ENCODE peak calls at places on chromosomes 7 and 10, in seven cellular contexts. E, C, D, Q, J, M and U are unnamed samples.

GRCh38 chr10:131706952-131707351 is 193.9 kb upstream of the PPP2R2D start:
- DNase-seq in E (no peak), C (peak; percentile 35), D (no peak), Q (no peak), J (no peak), M (peak; percentile 55), U (no peak)

GRCh38 chr10:30639946-30640786 is 10.6 kb upstream of the LYZL2 start:
- DNase-seq in E (no peak), C (no peak), D (no peak), Q (peak; percentile 77), J (peak; percentile 66), M (no peak), U (peak; percentile 13)

GRCh38 chr7:7902845-7903244 is 65.8 kb upstream of the GLCCI1 start:
- DNase-seq in E (no peak), C (no peak), D (no peak), Q (no peak), J (no peak), M (no peak), U (no peak)

GRCh38 chr7:12031638-12032037 is 179.5 kb upstream of the TMEM106B start:
- DNase-seq in E (no peak), C (no peak), D (no peak), Q (peak; percentile 28), J (peak; percentile 17), M (no peak), U (peak; percentile 53)

GRCh38 chr7:48140001-48140681 is 31.1 kb upstream of the ABCA13 start:
- DNase-seq in E (no peak), C (no peak), D (peak; percentile 81), Q (peak; percentile 82), J (peak; percentile 34), M (no peak), U (no peak)

GRCh38 chr7:148911626-148912025 is 27.5 kb upstream of the EZH2 start:
- DNase-seq in E (no peak), C (no peak), D (no peak), Q (no peak), J (no peak), M (no peak), U (no peak)

GRCh38 chr7:7498881-7499280 is 36.8 kb downstream of the COL28A1 start:
- DNase-seq in E (no peak), C (no peak), D (no peak), Q (no peak), J (no peak), M (no peak), U (no peak)

GRCh38 chr10:68202965-68203358 is 29.0 kb downstream of the ATOH7 start:
- DNase-seq in E (no peak), C (no peak), D (no peak), Q (no peak), J (no peak), M (no peak), U (no peak)

GRCh38 chr10:47137311-47137851 is 162.6 kb upstream of the GDF10 start:
- DNase-seq in E (no peak), C (no peak), D (no peak), Q (peak; percentile 38), J (no peak), M (no peak), U (peak; percentile 10)

GRCh38 chr7:68364871-68365625 is 1233.2 kb upstream of the AUTS2 start:
- DNase-seq in E (no peak), C (no peak), D (no peak), Q (no peak), J (peak; percentile 61), M (no peak), U (peak; percentile 78)

GRCh38 chr7:2313450-2314208 is 612 bp downstream of the SNX8 start:
- DNase-seq in E (no peak), C (no peak), D (peak; percentile 39), Q (no peak), J (no peak), M (no peak), U (no peak)

GRCh38 chr10:81866753-81867152 is 8.2 kb upstream of the NRG3 start:
- DNase-seq in E (no peak), C (no peak), D (no peak), Q (no peak), J (peak; percentile 89), M (no peak), U (no peak)

GRCh38 chr10:87636313-87636915 is 23.3 kb upstream of the PAPSS2 start:
- DNase-seq in E (no peak), C (no peak), D (no peak), Q (no peak), J (no peak), M (no peak), U (no peak)

GRCh38 chr7:26429168-26429567 is 137.5 kb downstream of the SNX10 start:
- DNase-seq in E (no peak), C (no peak), D (no peak), Q (no peak), J (no peak), M (no peak), U (no peak)

GRCh38 chr7:81158189-81158588 is 239.3 kb upstream of the SEMA3C start:
- DNase-seq in E (no peak), C (no peak), D (no peak), Q (peak; percentile 23), J (no peak), M (no peak), U (peak; percentile 34)

GRCh38 chr10:13284050-13284449 is 15.8 kb downstream of the PHYH start:
- DNase-seq in E (no peak), C (no peak), D (no peak), Q (no peak), J (no peak), M (no peak), U (no peak)

GRCh38 chr10:113045155-113046055 is 95.4 kb downstream of the TCF7L2 start:
- DNase-seq in E (no peak), C (peak; percentile 71), D (no peak), Q (peak; percentile 38), J (no peak), M (no peak), U (no peak)

GRCh38 chr7:44348300-44348699 is 22.9 kb upstream of the CAMK2B start:
- DNase-seq in E (no peak), C (no peak), D (no peak), Q (peak; percentile 47), J (no peak), M (no peak), U (peak; percentile 1)

GRCh38 chr7:137816696-137817320 is 30.0 kb downstream of the DGKI start:
- DNase-seq in E (no peak), C (no peak), D (no peak), Q (peak; percentile 6), J (no peak), M (no peak), U (no peak)

DNA sequence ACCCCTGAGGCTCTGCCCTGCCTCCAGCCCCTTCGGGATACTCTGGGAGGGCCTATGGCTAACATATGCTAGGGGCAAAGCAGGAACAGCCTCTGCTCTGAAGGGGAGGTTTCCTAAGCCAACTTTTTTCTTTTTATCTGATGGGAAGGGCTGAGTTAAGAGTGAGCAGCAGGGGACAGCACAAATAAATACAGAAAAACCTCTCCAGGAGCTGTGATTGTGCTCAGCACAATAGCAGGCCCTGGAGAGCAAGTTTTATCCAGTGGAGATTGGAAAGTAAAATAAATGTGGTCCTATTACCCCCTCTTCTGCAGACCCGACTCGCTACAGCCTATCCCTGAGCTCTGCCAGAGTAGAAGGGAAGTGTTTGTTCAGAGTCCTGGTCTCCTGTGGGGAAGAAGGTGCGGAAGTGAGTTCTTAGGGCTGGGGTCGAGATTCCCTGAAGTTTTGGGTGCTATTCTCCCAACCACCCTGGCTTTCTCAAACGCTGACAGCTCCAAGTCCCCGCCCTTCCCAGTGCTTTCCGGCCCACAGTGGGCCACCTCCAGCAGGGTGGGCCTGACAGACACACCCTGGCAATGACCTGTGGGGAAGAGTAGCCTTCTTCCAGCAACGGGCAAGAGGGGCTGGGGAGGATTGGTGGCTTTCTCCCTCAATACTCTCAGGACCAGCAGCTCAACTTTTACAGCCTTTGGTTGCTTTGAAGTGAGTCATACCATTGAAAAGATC is 23.0 kb upstream of the AFAP1L2 start:
- DNase-seq in E (no peak), C (no peak), D (no peak), Q (no peak), J (no peak), M (no peak), U (no peak)
- TF ChIP-seq CTCF in E (no peak), C (no peak), D (no peak), Q (no peak), J (no peak), M (no peak), U (no peak)

DNA sequence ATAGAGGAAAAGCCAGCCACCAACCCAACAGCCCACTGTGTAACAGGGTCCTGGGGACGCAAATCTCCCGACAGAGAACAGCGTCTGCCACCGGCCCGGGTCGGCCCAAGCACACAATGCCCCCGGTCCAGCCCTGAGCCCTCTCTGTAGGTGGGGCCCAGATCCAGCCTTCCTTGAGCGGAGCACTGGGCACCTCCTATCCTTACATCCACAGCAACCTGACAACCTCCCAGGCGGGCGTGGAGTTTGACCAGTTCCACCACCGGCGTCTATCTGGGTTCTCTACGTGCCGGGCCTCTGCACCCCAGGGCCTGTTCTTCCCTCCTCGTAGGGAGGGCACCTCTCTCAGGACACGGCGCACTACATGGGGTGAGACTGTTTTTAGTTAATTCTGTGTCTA is 109.0 kb downstream of the CYTH3 start:
- DNase-seq in E (no peak), C (peak; percentile 39), D (no peak), Q (no peak), J (no peak), M (no peak), U (no peak)
- H3K4me3 ChIP-seq in E (no peak overlapping the region), C (no peak overlapping the region), D (no peak overlapping the region), Q (no peak overlapping the region), J (peak overlapping the region; percentile 54), M (no peak overlapping the region), U (no peak overlapping the region)

DNA sequence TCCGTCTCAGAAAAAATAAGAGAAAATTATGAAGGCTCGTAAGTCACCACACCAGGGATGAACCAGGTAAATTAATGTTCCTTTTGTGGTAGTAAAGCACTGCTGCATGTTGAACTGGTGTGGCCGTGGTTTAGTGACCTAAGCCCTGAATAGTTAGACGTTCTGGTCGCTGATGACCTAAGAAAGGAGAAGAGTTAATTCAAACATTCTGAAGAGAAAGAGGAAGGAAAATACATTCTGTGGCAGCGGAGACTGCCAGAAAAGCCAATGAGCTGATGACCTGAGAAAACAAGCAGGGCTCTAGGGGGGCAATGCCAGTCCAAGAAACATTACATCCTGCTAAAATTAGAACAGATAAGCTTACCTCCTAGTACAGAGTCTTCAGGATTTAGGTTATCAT is 17.5 kb downstream of the DNAJC9 start:
- DNase-seq in E (no peak), C (no peak), D (no peak), Q (no peak), J (no peak), M (no peak), U (no peak)
- TF ChIP-seq CTCF in E (no peak), C (no peak), D (no peak), Q (no peak), J (no peak), M (no peak), U (no peak)

GRCh38 chr10:63217120-63217605 is 84.0 kb downstream of the NRBF2 start:
- DNase-seq in E (no peak), C (no peak), D (no peak), Q (peak; percentile 61), J (peak; percentile 46), M (no peak), U (no peak)

GRCh38 chr10:63224241-63224640 is 91.1 kb downstream of the NRBF2 start:
- DNase-seq in E (no peak), C (no peak), D (no peak), Q (no peak), J (no peak), M (no peak), U (peak; percentile 24)

GRCh38 chr10:63219749-63220148 is 86.6 kb downstream of the NRBF2 start:
- DNase-seq in E (no peak), C (no peak), D (no peak), Q (no peak), J (no peak), M (no peak), U (no peak)

GRCh38 chr10:63227207-63227895 is 94.2 kb downstream of the NRBF2 start:
- DNase-seq in E (no peak), C (no peak), D (no peak), Q (no peak), J (no peak), M (no peak), U (no peak)

GRCh38 chr10:63221950-63222349 is 88.8 kb downstream of the NRBF2 start:
- DNase-seq in E (no peak), C (no peak), D (no peak), Q (no peak), J (no peak), M (no peak), U (no peak)
- H3K4me3 ChIP-seq in E (no peak overlapping the region), C (no peak overlapping the region), D (no peak overlapping the region), Q (no peak overlapping the region), J (no peak overlapping the region), M (no peak overlapping the region), U (no peak overlapping the region)